ENCODE peak calls at places on chromosome 2, in five cellular contexts. U, D, P, H and J are unnamed samples.

GRCh38 chr2:238864207-238865014 is 16.5 kb downstream of the TWIST2 start:
- DNase-seq in U (peak; percentile 99), D (peak; percentile 5), P (no peak), H (no peak), J (peak; percentile 96)

GRCh38 chr2:107094450-107094986 is 208.6 kb upstream of the ST6GAL2 start:
- DNase-seq in D (no peak), P (no peak), H (no peak), U (no peak), J (no peak)

GRCh38 chr2:224591245-224591644 is 6.1 kb upstream of the CUL3 start:
- DNase-seq in H (no peak), P (no peak), U (no peak), D (no peak), J (no peak)

GRCh38 chr2:106827178-106827577 is 58.8 kb downstream of the ST6GAL2 start:
- DNase-seq in P (no peak), U (no peak), H (no peak), D (no peak), J (no peak)

GRCh38 chr2:105592288-105592687 is 152.4 kb upstream of the NCK2 start:
- DNase-seq in D (peak; percentile 35), H (no peak), P (no peak), U (no peak), J (no peak)

GRCh38 chr2:63679252-63679850 is 90.6 kb downstream of the MDH1 start:
- DNase-seq in D (no peak), H (no peak), U (no peak), P (no peak), J (no peak)

GRCh38 chr2:83186050-83186790 is 1272.9 kb downstream of the SUCLG1 start:
- DNase-seq in H (no peak), U (no peak), P (no peak), D (no peak), J (no peak)

GRCh38 chr2:238247002-238247822 is 7.4 kb upstream of the HES6 start:
- DNase-seq in D (no peak), P (no peak), H (no peak), U (no peak), J (no peak)

GRCh38 chr2:105775809-105776559 is 31.3 kb downstream of the NCK2 start:
- DNase-seq in U (no peak), P (peak; percentile 44), D (no peak), H (no peak), J (no peak)

GRCh38 chr2:118752762-118753429 is 94.6 kb downstream of the EN1 start:
- DNase-seq in U (no peak), H (no peak), D (peak; percentile 45), P (no peak), J (no peak)

GRCh38 chr2:11187083-11187619 is 31.9 kb downstream of the SLC66A3 start:
- DNase-seq in D (peak; percentile 47), P (no peak), H (no peak), U (peak; percentile 77), J (peak; percentile 35)

GRCh38 chr2:191202881-191203397 is 42.3 kb upstream of the MYO1B start:
- DNase-seq in U (peak; percentile 83), P (no peak), H (no peak), D (no peak), J (no peak)

GRCh38 chr2:173157894-173158293 is 82.2 kb downstream of the MAP3K20 start:
- DNase-seq in P (no peak), D (no peak), U (no peak), H (no peak), J (no peak)

GRCh38 chr2:85799215-85799956 is 45.6 kb downstream of the ATOH8 start:
- DNase-seq in D (no peak), H (no peak), U (no peak), P (no peak), J (peak; percentile 77)

GRCh38 chr2:234158812-234159211 is 108.3 kb downstream of the SPP2 start:
- DNase-seq in D (no peak), U (peak; percentile 31), P (no peak), H (no peak), J (no peak)

DNA sequence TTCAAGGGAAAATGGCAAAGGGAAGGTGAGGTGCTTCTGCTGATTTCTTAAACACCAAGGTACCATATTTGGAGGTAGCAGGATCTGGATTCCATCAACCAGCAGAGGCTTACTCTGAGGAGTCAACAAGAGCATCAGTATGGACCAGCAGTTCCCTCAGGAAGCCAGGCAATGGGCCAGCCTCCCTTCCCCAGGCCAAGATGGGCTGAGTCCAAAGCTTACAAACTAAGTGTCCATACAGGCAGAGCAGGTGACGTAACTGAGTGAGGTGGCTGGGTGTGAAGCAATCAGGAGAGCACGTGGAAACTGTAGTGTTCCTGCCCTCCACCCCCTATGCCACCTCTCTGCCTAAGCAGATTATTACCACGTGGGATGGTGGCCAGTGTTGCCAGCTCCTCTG is 134.2 kb upstream of the HNRNPA3 start:
- DNase-seq in H (no peak), D (no peak), P (no peak), U (peak; percentile 3), J (no peak)
- TF ChIP-seq RCOR1 in H (no peak), D (no peak), P (no peak), U (no peak), J (no peak)

DNA sequence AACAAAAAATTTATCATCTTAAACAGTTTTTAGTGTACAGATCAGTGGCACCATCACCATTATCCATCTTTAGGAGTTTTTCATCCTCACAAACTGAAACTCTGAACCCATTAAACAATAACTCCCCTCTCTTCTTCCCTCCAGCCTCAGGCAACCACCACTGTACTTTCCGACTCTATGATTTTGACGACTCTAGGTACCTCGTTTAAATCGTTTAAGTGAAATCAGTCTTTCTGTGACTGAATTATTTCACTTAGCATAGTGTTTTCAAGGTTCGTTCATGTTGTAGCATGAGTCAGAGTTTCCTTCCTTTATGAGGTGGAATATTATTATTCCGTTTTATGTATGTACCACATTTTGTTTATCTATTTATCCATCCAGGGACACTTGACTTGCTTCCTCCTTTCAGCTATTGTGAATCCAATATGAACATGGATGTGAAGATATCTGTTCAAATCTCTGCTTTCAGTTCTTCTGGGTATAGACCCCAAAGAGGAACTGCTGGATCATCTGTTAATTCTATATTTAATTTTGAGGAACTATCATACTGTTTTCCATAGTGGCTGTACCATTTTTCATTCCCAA is 19.1 kb downstream of the IL1R2 start:
- DNase-seq in U (no peak), D (no peak), H (no peak), P (no peak), J (no peak)
- TF ChIP-seq RCOR1 in U (no peak), D (no peak), H (no peak), P (no peak), J (no peak)

GRCh38 chr2:33518929-33519328 is 42.5 kb downstream of the RASGRP3 start:
- DNase-seq in D (no peak), U (peak; percentile 83), H (no peak), P (no peak), J (no peak)

GRCh38 chr2:33526132-33526531 is 49.7 kb downstream of the RASGRP3 start:
- DNase-seq in D (no peak), U (peak; percentile 43), P (no peak), H (no peak), J (no peak)

GRCh38 chr2:33525666-33526065 is 49.2 kb downstream of the RASGRP3 start:
- DNase-seq in U (no peak), H (no peak), D (no peak), P (no peak), J (no peak)

GRCh38 chr2:33521791-33522281 is 45.4 kb downstream of the RASGRP3 start:
- DNase-seq in H (no peak), U (no peak), P (no peak), D (no peak), J (no peak)

DNA sequence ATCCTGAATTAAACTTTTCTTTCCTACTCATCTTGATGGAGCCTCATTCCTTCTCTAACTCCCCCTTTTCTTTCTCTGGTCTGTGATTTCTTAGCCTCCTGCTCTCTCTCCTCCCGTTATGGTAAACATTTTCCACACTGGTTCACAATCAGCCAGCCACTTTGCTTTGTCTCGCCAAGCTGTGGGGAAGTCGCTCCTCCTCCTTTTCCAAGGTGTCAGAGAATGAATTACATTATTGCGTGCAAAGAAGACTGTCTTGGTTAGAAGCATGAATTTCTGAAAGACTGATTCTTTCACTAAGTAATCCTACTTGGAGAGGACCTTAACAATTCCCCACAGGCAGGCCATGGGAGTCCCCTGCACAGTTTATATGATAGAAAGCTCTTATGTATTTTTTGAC is 46.1 kb downstream of the RASGRP3 start:
- DNase-seq in P (no peak), H (no peak), U (peak; percentile 42), D (no peak), J (no peak)
- TF ChIP-seq RCOR1 in P (no peak), H (no peak), U (no peak), D (no peak), J (no peak)

GRCh38 chr2:198596985-198597384 is 792.6 kb downstream of the PLCL1 start:
- DNase-seq in P (no peak), D (no peak), U (no peak), H (no peak), J (no peak)
- TF ChIP-seq RCOR1 in P (no peak), D (no peak), U (no peak), H (no peak), J (no peak)

DNA sequence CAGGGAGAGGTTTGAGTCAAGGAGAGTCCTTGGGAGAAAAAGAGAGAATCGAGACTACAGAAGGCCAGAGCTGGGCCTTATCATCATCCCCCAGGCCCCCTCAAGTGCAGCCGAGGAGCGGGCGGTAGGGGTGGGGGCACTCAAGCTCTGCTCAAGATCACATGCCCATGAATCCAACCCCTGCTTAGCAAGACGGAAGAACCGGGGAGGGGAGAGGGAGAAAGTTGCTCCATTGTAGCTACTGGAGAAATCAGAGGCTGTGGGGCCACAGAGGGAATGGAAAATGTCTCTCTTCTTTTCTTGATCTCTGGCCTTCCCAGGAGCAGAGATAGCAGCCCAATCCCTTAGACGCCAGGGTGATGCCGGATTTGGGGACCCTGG is 14.6 kb downstream of the SLC4A3 start:
- DNase-seq in D (no peak), P (no peak), U (no peak), H (no peak), J (no peak)
- TF ChIP-seq RCOR1 in D (no peak), P (no peak), U (no peak), H (no peak), J (no peak)

DNA sequence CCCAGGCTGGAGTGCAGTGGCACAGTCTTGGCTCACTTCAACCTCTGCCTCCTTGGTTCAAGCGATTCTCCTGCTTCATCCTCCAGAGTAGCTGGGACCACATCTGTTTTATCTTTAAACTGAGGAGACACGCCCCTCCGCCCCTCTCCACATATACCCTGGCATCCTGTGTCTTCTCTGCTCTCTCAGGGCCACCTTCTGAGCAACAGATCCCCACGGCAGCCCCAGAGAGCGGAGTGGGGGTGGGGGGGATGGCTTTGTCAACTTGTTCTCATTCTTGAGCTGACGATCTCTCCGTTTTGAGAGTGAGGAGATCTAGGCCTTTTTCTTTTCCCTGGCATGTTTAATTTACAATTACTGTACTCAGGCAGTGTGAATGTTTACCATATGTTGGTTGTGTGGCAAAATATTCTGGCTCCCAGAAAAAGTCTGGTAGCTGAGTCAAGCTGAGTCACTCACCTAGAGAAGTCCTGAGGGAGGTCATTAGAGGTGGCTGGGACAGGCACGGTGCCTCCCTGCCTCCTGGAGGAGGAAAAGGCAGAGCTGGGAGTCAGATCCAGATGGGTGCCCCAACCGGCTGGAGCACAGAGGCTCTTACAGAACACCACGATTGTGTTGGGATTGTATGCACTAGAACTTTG is 19.5 kb upstream of the ID2 start:
- DNase-seq in P (peak; percentile 57), D (peak; percentile 31), H (no peak), U (peak; percentile 90), J (peak; percentile 82)
- TF ChIP-seq RCOR1 in P (no peak), D (no peak), H (no peak), U (no peak), J (no peak)